ENCODE peak calls at places on chromosomes 1 and 21, in six cellular contexts. W, Y, L, G, O and S are unnamed samples.

GRCh38 chr21:37273911-37274690 is 7.0 kb upstream of the VPS26C start:
- DNase-seq in L (no peak), Y (no peak), W (no peak), O (no peak), G (no peak), S (no peak)

GRCh38 chr1:85495556-85495955 is 30.6 kb upstream of the DDAH1 start:
- DNase-seq in O (no peak), L (no peak), W (peak; percentile 74), G (no peak), Y (peak; percentile 84), S (no peak)

GRCh38 chr1:241391926-241392710 is 35.1 kb upstream of the RGS7 start:
- DNase-seq in O (peak; percentile 20), Y (peak; percentile 15), W (no peak), G (no peak), L (no peak), S (peak; percentile 19)

GRCh38 chr1:156772728-156773497 is 5.6 kb downstream of the PRCC start:
- DNase-seq in Y (no peak), O (no peak), W (no peak), L (no peak), G (no peak), S (no peak)

GRCh38 chr1:194289569-194290266 is 1103.3 kb upstream of the B3GALT2 start:
- DNase-seq in O (no peak), L (no peak), Y (no peak), G (peak; percentile 72), W (no peak), S (no peak)

GRCh38 chr1:90534669-90535379 is 182.3 kb downstream of the BARHL2 start:
- DNase-seq in L (no peak), W (no peak), Y (no peak), O (no peak), G (no peak), S (no peak)

GRCh38 chr1:61241411-61241838 is 159.1 kb downstream of the NFIA start:
- DNase-seq in G (no peak), Y (no peak), W (peak; percentile 13), O (peak; percentile 33), L (peak; percentile 77), S (no peak)

GRCh38 chr1:31297273-31298247 is 728 bp downstream of the ZCCHC17 start:
- DNase-seq in O (peak; percentile 11), G (no peak), Y (peak; percentile 69), L (no peak), W (peak; percentile 73), S (peak; percentile 36)

GRCh38 chr1:76511226-76511625 is 356.1 kb upstream of the ST6GALNAC5 start:
- DNase-seq in W (no peak), L (no peak), O (no peak), G (no peak), Y (no peak), S (no peak)

GRCh38 chr1:209527372-209527771 is 56.1 kb upstream of the CAMK1G start:
- DNase-seq in Y (peak; percentile 77), L (no peak), W (peak; percentile 46), G (no peak), O (no peak), S (peak; percentile 65)

GRCh38 chr1:67191668-67192520 is 25.6 kb downstream of the IL23R start:
- DNase-seq in O (no peak), L (no peak), Y (no peak), G (no peak), W (no peak), S (peak; percentile 73)

GRCh38 chr21:15686506-15686905 is 43.3 kb upstream of the USP25 start:
- DNase-seq in O (no peak), Y (no peak), G (no peak), L (no peak), W (no peak), S (no peak)

GRCh38 chr1:15141933-15142647 is 11.5 kb upstream of the TMEM51 start:
- DNase-seq in O (peak; percentile 42), Y (peak; percentile 63), L (no peak), G (no peak), W (peak; percentile 21), S (peak; percentile 82)

GRCh38 chr1:235327559-235328270 is at the start of gene ARID4B:
- DNase-seq in W (peak; percentile 76), G (no peak), L (peak; percentile 87), Y (no peak), O (no peak), S (peak; percentile 99)

GRCh38 chr1:169109561-169110134 is 3.2 kb downstream of the ATP1B1 start:
- DNase-seq in L (no peak), W (no peak), Y (peak; percentile 88), G (no peak), O (peak; percentile 90), S (peak; percentile 88)

GRCh38 chr1:38690790-38691189 is 168.8 kb downstream of the RRAGC start:
- DNase-seq in Y (peak; percentile 71), W (peak; percentile 8), L (no peak), G (no peak), O (no peak), S (no peak)

GRCh38 chr1:181013144-181013543 is 9.5 kb downstream of the STX6 start:
- DNase-seq in O (no peak), Y (no peak), W (no peak), L (no peak), G (peak; percentile 68), S (no peak)

GRCh38 chr1:229407206-229408026 is 26.5 kb downstream of the ACTA1 start:
- DNase-seq in G (no peak), L (no peak), Y (no peak), W (peak; percentile 20), O (no peak), S (peak; percentile 70)

GRCh38 chr1:221712198-221712684 is 29.6 kb downstream of the DUSP10 start:
- DNase-seq in W (peak; percentile 88), G (peak; percentile 77), O (peak; percentile 87), L (no peak), Y (peak; percentile 90), S (peak; percentile 30)

GRCh38 chr1:20602851-20603450 is 14.1 kb downstream of the CDA start:
- DNase-seq in Y (peak; percentile 93), G (no peak), O (no peak), W (peak; percentile 40), L (no peak), S (no peak)

GRCh38 chr1:224851210-224851849 is 78.1 kb upstream of the DNAH14 start:
- DNase-seq in G (peak; percentile 26), W (peak; percentile 82), O (peak; percentile 66), L (peak; percentile 55), Y (peak; percentile 44), S (peak; percentile 75)

GRCh38 chr1:170678196-170678595 is 14.3 kb downstream of the PRRX1 start:
- DNase-seq in L (no peak), G (no peak), Y (no peak), W (peak; percentile 82), O (peak; percentile 91), S (no peak)

GRCh38 chr1:6424619-6425593 is at the start of gene ESPN:
- DNase-seq in O (no peak), G (no peak), L (no peak), Y (no peak), W (peak; percentile 37), S (peak; percentile 85)

GRCh38 chr1:210358511-210359148 is 29.9 kb downstream of the HHAT start:
- DNase-seq in G (no peak), L (no peak), W (no peak), O (no peak), Y (no peak), S (no peak)

DNA sequence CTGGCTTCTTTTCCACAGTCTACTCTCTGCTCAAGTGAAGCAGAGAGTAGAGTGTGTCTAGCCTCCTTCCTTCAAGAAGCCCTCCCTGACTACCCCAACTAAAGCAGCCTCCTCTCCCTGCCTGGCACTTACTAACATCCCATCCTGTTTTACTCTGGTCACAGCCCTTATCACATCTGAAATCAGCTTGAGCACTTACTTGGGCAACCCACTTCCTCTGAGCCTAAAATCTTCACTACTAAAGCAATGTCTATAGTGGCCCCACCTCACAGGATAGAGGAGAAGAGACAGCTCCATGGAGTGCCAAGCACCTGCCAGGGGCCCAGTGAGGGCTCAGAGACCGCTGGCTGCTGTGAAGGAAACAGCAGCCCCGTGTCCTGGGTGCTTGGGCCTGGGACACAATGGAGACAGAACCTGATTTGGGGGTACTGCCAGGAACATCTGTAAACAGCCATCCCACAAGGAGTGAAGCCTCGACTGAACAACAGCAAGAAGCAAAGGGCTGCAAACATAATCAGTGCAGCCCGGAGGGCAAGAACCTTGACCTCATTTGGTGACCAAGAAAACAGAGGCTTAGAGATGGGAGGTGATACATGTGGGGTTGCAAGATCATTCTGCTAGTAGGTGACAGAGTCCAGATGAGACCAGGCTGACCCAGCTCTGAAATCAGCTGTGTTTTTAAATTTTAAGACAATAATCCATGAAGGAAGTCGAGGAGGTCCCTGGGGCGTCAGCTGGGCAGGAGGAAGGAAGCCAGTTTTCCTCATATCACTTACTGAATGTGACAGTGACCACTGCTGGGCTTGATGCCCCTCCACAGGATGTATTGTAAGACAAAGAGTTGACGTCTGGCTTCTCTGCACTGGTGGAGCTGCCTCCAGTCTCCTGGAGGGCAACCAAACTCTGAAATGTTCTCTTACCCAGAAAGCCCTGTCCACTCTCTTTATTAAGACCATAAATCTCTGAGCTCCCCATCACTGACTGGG is 710.6 kb downstream of the MATN1 start:
- DNase-seq in W (no peak), G (no peak), Y (no peak), L (no peak), O (no peak), S (no peak)
- H3K9me3 ChIP-seq in W (no peaks in the 10 kb centered on the region), G (no peaks in the 10 kb centered on the region), Y (no peaks in the 10 kb centered on the region), L (no peaks in the 10 kb centered on the region), O (no peaks in the 10 kb centered on the region), S (no peaks in the 10 kb centered on the region)

GRCh38 chr1:3656450-3657095 is 4.3 kb downstream of the TP73 start:
- DNase-seq in O (no peak), L (peak; percentile 27), G (no peak), Y (no peak), W (no peak), S (no peak)

GRCh38 chr1:3657096-3657475 is 4.8 kb downstream of the TP73 start:
- DNase-seq in G (no peak), L (peak; percentile 36), W (no peak), Y (no peak), O (no peak), S (no peak)

GRCh38 chr1:3658231-3658615 is 5.9 kb downstream of the TP73 start:
- DNase-seq in G (no peak), L (peak; percentile 12), W (no peak), O (no peak), Y (no peak), S (no peak)

GRCh38 chr1:3659093-3659492 is 6.8 kb downstream of the TP73 start:
- DNase-seq in O (no peak), G (no peak), Y (no peak), L (peak; percentile 32), W (no peak), S (no peak)

GRCh38 chr1:3657578-3658230 is 5.4 kb downstream of the TP73 start:
- DNase-seq in O (no peak), W (no peak), G (no peak), L (peak; percentile 26), Y (no peak), S (no peak)
- H3K27ac ChIP-seq in O (no peak overlapping the region), W (no peak overlapping the region), G (no peak overlapping the region), L (no peak overlapping the region), Y (no peak overlapping the region), S (no peak overlapping the region)

DNA sequence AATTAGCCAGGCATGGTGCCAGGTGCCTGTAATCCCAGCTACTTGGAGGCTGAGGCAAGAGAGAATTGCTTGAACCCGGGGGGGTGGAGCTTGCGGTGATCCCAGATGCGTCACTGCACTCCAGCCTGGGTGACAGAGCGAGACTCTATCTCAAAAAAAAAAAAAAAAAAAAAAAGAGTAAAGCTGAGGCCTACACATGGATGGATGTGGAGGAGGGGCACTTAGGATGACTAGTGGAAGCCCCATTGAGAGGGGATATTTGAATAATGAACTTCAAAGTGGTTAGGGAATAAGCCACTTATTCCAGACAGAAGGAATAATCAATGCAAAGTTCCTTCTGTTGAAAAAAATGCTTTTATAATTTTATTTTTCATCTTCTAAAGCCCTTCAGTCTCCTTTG is 51.4 kb downstream of the PTBP2 start:
- DNase-seq in O (no peak), W (no peak), Y (no peak), G (no peak), L (no peak), S (no peak)
- H3K9me3 ChIP-seq in O (no peaks in the 10 kb centered on the region), W (no peaks in the 10 kb centered on the region), Y (no peaks in the 10 kb centered on the region), G (no peaks in the 10 kb centered on the region), L (no peaks in the 10 kb centered on the region), S (no peaks in the 10 kb centered on the region)

GRCh38 chr1:44542415-44543063 is 131.7 kb downstream of the TMEM53 start:
- DNase-seq in O (no peak), G (no peak), L (no peak), Y (no peak), W (no peak), S (peak; percentile 36)
- H3K27ac ChIP-seq in O (no peak overlapping the region), G (no peak overlapping the region), L (no peak overlapping the region), Y (no peak overlapping the region), W (no peak overlapping the region), S (no peak overlapping the region)